ENCODE peak calls at places on chromosomes 16 and 17, in four cellular contexts. X is SK-N-SH; E is psoas muscle; W is CD8-positive, alpha-beta T cell. L is an unnamed sample.

GRCh38 chr16:85416267-85417109 is 196.6 kb upstream of the GSE1 start:
- DNase-seq in E (peak; percentile 67), X (peak; percentile 79), W (peak; percentile 53), L (peak; percentile 34)

GRCh38 chr17:7383742-7384488 is 3.0 kb downstream of the TNK1 start:
- DNase-seq in E (peak; percentile 52), W (peak; percentile 60), X (peak; percentile 95), L (peak; percentile 72)

GRCh38 chr17:62706598-62707424 is 79.3 kb downstream of the MRC2 start:
- DNase-seq in X (no peak), E (no peak), W (no peak), L (no peak)

GRCh38 chr17:32125848-32126153 is 16.5 kb upstream of the RHOT1 start:
- DNase-seq in E (no peak), X (no peak), W (no peak), L (no peak)

GRCh38 chr16:80314042-80314441 is 226.8 kb upstream of the DYNLRB2 start:
- DNase-seq in X (no peak), E (no peak), W (no peak), L (no peak)

GRCh38 chr17:16920628-16921020 is 51.3 kb downstream of the TNFRSF13B start:
- DNase-seq in X (no peak), E (no peak), W (no peak), L (no peak)

GRCh38 chr17:4599505-4600281 is 15.4 kb downstream of the SMTNL2 start:
- DNase-seq in X (peak; percentile 62), W (no peak), E (peak; percentile 87), L (no peak)

GRCh38 chr16:84735846-84736586 is 36.2 kb downstream of the USP10 start:
- DNase-seq in X (peak; percentile 51), W (no peak), E (no peak), L (peak; percentile 49)

GRCh38 chr17:58335061-58335731 is 6.6 kb upstream of the TSPOAP1 start:
- DNase-seq in W (no peak), E (no peak), X (no peak), L (no peak)

GRCh38 chr16:51391798-51392511 is 240.9 kb upstream of the SALL1 start:
- DNase-seq in E (no peak), X (no peak), W (no peak), L (no peak)

GRCh38 chr16:73037331-73037745 is 10.6 kb downstream of the ZFHX3 start:
- DNase-seq in E (peak; percentile 46), X (peak; percentile 61), W (no peak), L (no peak)

GRCh38 chr17:58092101-58092796 is 9.0 kb downstream of the DYNLL2 start:
- DNase-seq in W (no peak), E (no peak), X (no peak), L (no peak)

GRCh38 chr17:64938290-64938689 is 19.0 kb upstream of the LRRC37A3 start:
- DNase-seq in W (no peak), X (no peak), E (no peak), L (no peak)

GRCh38 chr17:56723471-56723870 is 110.2 kb downstream of the C17orf67 start:
- DNase-seq in W (no peak), X (no peak), E (no peak), L (no peak)

GRCh38 chr16:67393790-67394270 is 532 bp upstream of the TPPP3 start:
- DNase-seq in E (no peak), W (no peak), X (no peak), L (no peak)

GRCh38 chr17:80419255-80419654 is 4.3 kb downstream of the ENDOV start:
- DNase-seq in E (no peak), X (peak; percentile 33), W (no peak), L (no peak)

GRCh38 chr16:89798126-89798525 is 18.3 kb downstream of the FANCA start:
- DNase-seq in E (no peak), W (no peak), X (no peak), L (no peak)

GRCh38 chr16:70735141-70735979 is 49.5 kb upstream of the MTSS2 start:
- DNase-seq in W (no peak), X (no peak), E (peak; percentile 71), L (no peak)

GRCh38 chr16:53291757-53292392 is 142.4 kb upstream of the RBL2 start:
- DNase-seq in X (no peak), E (no peak), W (no peak), L (no peak)

GRCh38 chr16:49674255-49674980 is 181.5 kb downstream of the ZNF423 start:
- DNase-seq in E (no peak), W (no peak), X (no peak), L (no peak)

GRCh38 chr17:17859909-17860760 is 23.3 kb upstream of the SREBF1 start:
- DNase-seq in E (peak; percentile 65), W (peak; percentile 45), X (peak; percentile 84), L (peak; percentile 56)

GRCh38 chr17:50064253-50064991 is 8.5 kb downstream of the ITGA3 start:
- DNase-seq in E (peak; percentile 62), X (peak; percentile 64), W (no peak), L (no peak)

GRCh38 chr17:52035336-52035915 is 123.1 kb downstream of the CA10 start:
- DNase-seq in W (no peak), E (no peak), X (no peak), L (no peak)

GRCh38 chr16:24986512-24987303 is 28.5 kb downstream of the ARHGAP17 start:
- DNase-seq in W (no peak), E (no peak), X (no peak), L (no peak)

GRCh38 chr17:65365209-65365608 is 196.2 kb downstream of the AXIN2 start:
- DNase-seq in X (no peak), W (no peak), E (no peak), L (no peak)

GRCh38 chr17:48575673-48576478 is 2.3 kb downstream of the HOXB4 start:
- DNase-seq in W (no peak), E (no peak), X (no peak), L (no peak)
- H3K27me3 ChIP-seq in W (peaks cover 21% of the 10 kb centered on the region), E (peaks cover 4% of the 10 kb centered on the region), X (peaks cover 94% of the 10 kb centered on the region), L (peaks cover 9% of the 10 kb centered on the region)

GRCh38 chr16:87634411-87634810 is 32.1 kb downstream of the JPH3 start:
- DNase-seq in W (no peak), X (peak; percentile 42), E (no peak), L (no peak)

GRCh38 chr16:87637357-87637756 is 35.0 kb downstream of the JPH3 start:
- DNase-seq in X (no peak), E (no peak), W (no peak), L (no peak)

GRCh38 chr16:87636741-87637140 is 34.4 kb downstream of the JPH3 start:
- DNase-seq in X (no peak), E (no peak), W (no peak), L (no peak)

GRCh38 chr16:87636050-87636684 is 33.9 kb downstream of the JPH3 start:
- DNase-seq in X (peak; percentile 93), W (peak; percentile 63), E (peak; percentile 85), L (peak; percentile 61)

GRCh38 chr16:87635541-87636049 is 33.3 kb downstream of the JPH3 start:
- DNase-seq in W (peak; percentile 42), E (peak; percentile 62), X (peak; percentile 91), L (peak; percentile 18)
- H3K27ac ChIP-seq in W (peak overlapping the region; percentile 47), E (no peak overlapping the region), X (no peak overlapping the region), L (no peak overlapping the region)

DNA sequence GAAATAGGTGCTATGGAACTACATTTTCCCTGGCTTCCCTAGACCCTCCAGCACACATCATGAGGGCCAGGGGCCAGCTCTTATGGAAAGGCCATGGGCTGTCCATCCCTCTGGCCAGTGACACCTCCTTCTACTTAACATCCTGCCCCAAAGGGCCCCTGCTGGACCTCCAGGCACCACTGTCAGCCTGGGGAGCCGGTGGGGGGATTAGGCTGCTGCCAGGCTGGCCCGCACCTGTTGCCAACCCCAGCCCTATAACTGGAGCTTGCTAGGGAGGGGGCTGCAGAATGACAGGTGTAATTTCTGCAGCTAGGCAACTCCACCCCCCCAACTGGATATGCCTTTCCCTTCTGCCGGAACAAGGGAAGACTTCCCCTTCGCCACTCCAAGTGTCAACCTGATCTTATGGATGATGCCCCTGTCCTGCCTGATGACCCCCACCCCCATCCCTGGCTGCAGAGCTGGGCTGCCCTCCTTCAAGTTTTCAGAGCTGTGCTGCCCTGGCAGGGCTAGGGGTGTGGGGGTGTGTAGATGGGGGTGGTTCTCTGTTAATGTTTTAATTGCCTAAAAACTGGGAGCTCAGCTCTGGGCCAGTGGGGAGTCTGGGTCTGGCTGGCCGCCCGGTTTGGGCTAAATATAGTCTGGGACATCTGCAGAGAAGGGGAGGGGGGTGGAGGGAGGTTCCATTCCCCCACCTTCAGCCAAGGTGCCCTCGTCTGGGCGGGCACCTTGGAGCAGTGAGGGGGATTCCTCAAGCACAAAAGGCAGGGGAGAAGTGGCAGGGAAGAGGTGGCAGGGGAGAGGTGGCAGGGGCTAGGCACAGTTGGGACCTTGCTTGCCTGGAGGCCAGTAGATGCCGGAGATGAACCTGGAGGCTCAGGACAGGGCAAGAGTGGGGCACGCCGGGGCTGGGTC is 12.8 kb downstream of the RARA start:
- DNase-seq in X (no peak), E (peak; percentile 69), W (no peak), L (no peak)
- H3K4me1 ChIP-seq in X (peaks cover 91% of the 10 kb centered on the region), E (peaks cover 76% of the 10 kb centered on the region), W (peaks cover 84% of the 10 kb centered on the region), L (peaks cover 72% of the 10 kb centered on the region)

DNA sequence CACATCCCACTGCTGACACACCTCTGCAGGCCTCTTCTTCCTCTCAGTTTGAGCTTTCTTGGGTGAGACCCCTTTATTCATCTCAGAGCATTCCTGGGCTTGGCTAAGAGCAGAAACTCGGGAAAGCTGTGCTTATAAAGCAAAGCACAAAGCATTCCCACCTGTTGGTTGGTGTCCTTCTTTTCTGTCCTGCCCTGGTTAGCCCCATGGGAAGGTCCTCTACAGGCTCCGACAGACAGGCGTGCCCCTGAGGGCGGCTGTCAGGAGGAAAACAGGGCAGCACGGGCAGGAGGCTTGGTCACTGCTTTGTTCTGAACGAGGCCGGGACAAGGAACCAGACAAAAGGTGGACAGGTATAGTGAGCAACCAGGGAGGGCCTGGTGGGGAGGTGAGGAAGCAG is 1.9 kb downstream of the MEOX1 start:
- DNase-seq in E (no peak), W (no peak), X (no peak), L (no peak)
- H3K27me3 ChIP-seq in E (no peaks in the 10 kb centered on the region), W (no peaks in the 10 kb centered on the region), X (no peaks in the 10 kb centered on the region), L (no peaks in the 10 kb centered on the region)

DNA sequence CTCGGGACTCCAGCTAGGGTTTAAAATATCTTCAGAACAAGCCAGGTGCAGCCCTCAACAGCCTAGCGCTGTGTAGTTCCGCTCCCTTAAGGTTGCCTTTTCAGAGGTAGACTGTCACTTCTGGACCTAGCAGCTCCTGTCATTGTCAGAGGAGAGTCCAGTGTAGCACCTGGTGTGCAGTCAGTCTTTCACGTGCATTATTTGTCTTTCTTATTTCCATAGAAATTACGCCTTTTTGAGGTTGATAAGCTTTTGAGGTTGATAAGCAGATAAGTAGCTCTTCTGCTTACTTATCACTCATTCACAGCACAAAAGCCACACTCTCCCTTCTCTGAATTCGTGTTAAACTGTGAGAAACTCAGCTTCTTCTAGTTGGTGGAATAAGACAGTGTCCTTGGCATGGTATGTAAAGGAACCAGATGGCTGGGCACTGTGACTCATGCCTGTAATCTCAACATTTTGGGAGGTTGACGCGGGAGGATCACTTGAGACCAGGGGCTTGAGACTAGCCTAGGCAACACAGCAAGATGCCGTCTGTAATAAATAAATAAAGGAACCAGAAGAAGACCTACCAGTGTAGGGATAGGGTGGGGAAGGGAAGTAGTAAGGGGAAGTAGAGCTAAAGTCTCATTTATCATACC is 10.2 kb downstream of the EEF2K start:
- DNase-seq in E (no peak), X (no peak), W (no peak), L (no peak)
- H3K27ac ChIP-seq in E (peak overlapping the region; percentile 96), X (no peak overlapping the region), W (no peak overlapping the region), L (no peak overlapping the region)

L was measured in effector memory CD4-positive, alpha-beta T cell.